ENCODE peak calls at places on chromosomes 13 and 19, in five cellular contexts. One of them, this sample, is unnamed.

GRCh38 chr19:2164020-2164988 is 571 bp downstream of the DOT1L start:
- DNase-seq in A549: no peak
- DNase-seq in globus pallidus: no peak
- DNase-seq in heart right ventricle: no peak
- DNase-seq in T follicular helper cell: no peak
- DNase-seq in this sample: no peak

GRCh38 chr19:57465680-57466381 is 8.9 kb upstream of the VN1R1 start:
- DNase-seq in globus pallidus: no peak
- DNase-seq in A549: peak; percentile 73
- DNase-seq in T follicular helper cell: peak; percentile 6
- DNase-seq in heart right ventricle: no peak
- DNase-seq in this sample: peak; percentile 27

GRCh38 chr19:18809149-18809978 is 18.3 kb upstream of the COMP start:
- DNase-seq in T follicular helper cell: no peak
- DNase-seq in heart right ventricle: peak; percentile 49
- DNase-seq in A549: no peak
- DNase-seq in globus pallidus: no peak
- DNase-seq in this sample: no peak

GRCh38 chr19:51726049-51726448 is 2.3 kb upstream of the HAS1 start:
- DNase-seq in A549: no peak
- DNase-seq in heart right ventricle: peak; percentile 29
- DNase-seq in globus pallidus: peak; percentile 94
- DNase-seq in T follicular helper cell: no peak
- DNase-seq in this sample: peak; percentile 10

GRCh38 chr19:55209430-55210119 is at the start of gene PTPRH:
- DNase-seq in globus pallidus: no peak
- DNase-seq in T follicular helper cell: no peak
- DNase-seq in A549: peak; percentile 73
- DNase-seq in heart right ventricle: no peak
- DNase-seq in this sample: peak; percentile 3

GRCh38 chr13:48902421-48902820 is 73.3 kb upstream of the FNDC3A start:
- DNase-seq in T follicular helper cell: no peak
- DNase-seq in A549: no peak
- DNase-seq in globus pallidus: no peak
- DNase-seq in heart right ventricle: no peak
- DNase-seq in this sample: no peak

GRCh38 chr19:48933382-48933932 is at the start of gene DHDH:
- DNase-seq in A549: peak; percentile 81
- DNase-seq in heart right ventricle: peak; percentile 67
- DNase-seq in T follicular helper cell: peak; percentile 81
- DNase-seq in globus pallidus: no peak
- DNase-seq in this sample: peak; percentile 84

GRCh38 chr19:3444695-3445234 is 35.6 kb downstream of the SMIM24 start:
- DNase-seq in globus pallidus: no peak
- DNase-seq in heart right ventricle: no peak
- DNase-seq in A549: no peak
- DNase-seq in T follicular helper cell: no peak
- DNase-seq in this sample: no peak

GRCh38 chr19:2235396-2236284 is 489 bp downstream of the PLEKHJ1 start:
- DNase-seq in heart right ventricle: peak; percentile 54
- DNase-seq in T follicular helper cell: no peak
- DNase-seq in A549: no peak
- DNase-seq in globus pallidus: no peak
- DNase-seq in this sample: peak; percentile 64

GRCh38 chr13:25752957-25753540 is 298.8 kb downstream of the SHISA2 start:
- DNase-seq in A549: no peak
- DNase-seq in globus pallidus: no peak
- DNase-seq in T follicular helper cell: no peak
- DNase-seq in heart right ventricle: peak; percentile 32
- DNase-seq in this sample: no peak

GRCh38 chr13:63516124-63516523 is 2100.5 kb upstream of the PCDH20 start:
- DNase-seq in A549: no peak
- DNase-seq in T follicular helper cell: no peak
- DNase-seq in globus pallidus: no peak
- DNase-seq in heart right ventricle: no peak
- DNase-seq in this sample: no peak

GRCh38 chr13:59408738-59409137 is 755.0 kb downstream of the DIAPH3 start:
- DNase-seq in globus pallidus: no peak
- DNase-seq in T follicular helper cell: no peak
- DNase-seq in heart right ventricle: no peak
- DNase-seq in A549: no peak
- DNase-seq in this sample: peak; percentile 19

GRCh38 chr19:19406878-19407639 is 1.6 kb downstream of the GATAD2A start:
- DNase-seq in heart right ventricle: no peak
- DNase-seq in A549: peak; percentile 53
- DNase-seq in T follicular helper cell: peak; percentile 41
- DNase-seq in globus pallidus: peak; percentile 57
- DNase-seq in this sample: peak; percentile 47

GRCh38 chr19:45767881-45768643 is 990 bp downstream of the SIX5 start:
- DNase-seq in A549: peak; percentile 89
- DNase-seq in heart right ventricle: peak; percentile 72
- DNase-seq in T follicular helper cell: no peak
- DNase-seq in globus pallidus: no peak
- DNase-seq in this sample: peak; percentile 44

GRCh38 chr13:41458939-41459753 is 1.8 kb downstream of the RGCC start:
- DNase-seq in heart right ventricle: peak; percentile 32
- DNase-seq in A549: peak; percentile 49
- DNase-seq in T follicular helper cell: peak; percentile 45
- DNase-seq in globus pallidus: no peak
- DNase-seq in this sample: no peak

GRCh38 chr19:17420267-17420924 is 549 bp downstream of the MVB12A start:
- DNase-seq in A549: peak; percentile 46
- DNase-seq in heart right ventricle: peak; percentile 44
- DNase-seq in globus pallidus: no peak
- DNase-seq in T follicular helper cell: no peak
- DNase-seq in this sample: no peak